ENCODE peak calls at places on chromosomes 4 and X, in four cellular contexts. V is thyroid gland, B is A673, I is NT2/D1. N is an unnamed sample.
A peak's percentile ranks its signal among the peaks of the same experiment; 100 is the strongest.

GRCh38 chr4:27684501-27685077 is 823.9 kb downstream of the STIM2 start:
- DNase-seq in I (peak; percentile 67), V (peak; percentile 49), B (peak; percentile 79), N (no peak)

GRCh38 chrX:85836868-85837267 is 210.5 kb downstream of the CHM start:
- DNase-seq in I (no peak), V (no peak), B (no peak), N (no peak)

GRCh38 chr4:674172-675035 is at the start of the genes ATP5ME and MYL5:
- DNase-seq in B (peak; percentile 97), V (peak; percentile 98), I (peak; percentile 95), N (peak; percentile 97)

GRCh38 chr4:52704133-52704532 is 45.0 kb upstream of the USP46 start:
- DNase-seq in B (no peak), V (no peak), I (no peak), N (no peak)

GRCh38 chr4:55183926-55184599 is 58.7 kb upstream of the KDR start:
- DNase-seq in V (no peak), I (no peak), B (no peak), N (no peak)

GRCh38 chrX:44876076-44876475 is 3.1 kb downstream of the KDM6A start:
- DNase-seq in V (no peak), I (no peak), B (no peak), N (no peak)

GRCh38 chr4:152369903-152370296 is 166.0 kb downstream of the FBXW7 start:
- DNase-seq in I (no peak), V (no peak), B (peak; percentile 21), N (no peak)

GRCh38 chr4:151939670-151940069 is 178.9 kb upstream of the GATB start:
- DNase-seq in I (no peak), B (no peak), V (no peak), N (no peak)

GRCh38 chr4:58149404-58150085 is 1039.4 kb upstream of the IGFBP7 start:
- DNase-seq in B (no peak), V (no peak), I (no peak), N (no peak)

GRCh38 chr4:153764611-153765368 is 5.0 kb upstream of the RNF175 start:
- DNase-seq in I (no peak), V (no peak), B (no peak), N (no peak)

GRCh38 chr4:146212781-146213180 is 1.6 kb upstream of the REELD1 start:
- DNase-seq in B (no peak), I (no peak), V (no peak), N (no peak)

GRCh38 chr4:142121951-142122350 is 485.6 kb downstream of the IL15 start:
- DNase-seq in V (no peak), I (no peak), B (peak; percentile 77), N (no peak)

GRCh38 chr4:4859010-4859798 is at the start of gene MSX1:
- DNase-seq in I (peak; percentile 83), B (peak; percentile 90), V (peak; percentile 90), N (peak; percentile 85)

GRCh38 chr4:154205471-154205870 is 286.1 kb downstream of the DCHS2 start:
- DNase-seq in I (no peak), V (no peak), B (no peak), N (no peak)

GRCh38 chr4:174154455-174154854 is 129.0 kb downstream of the FBXO8 start:
- DNase-seq in V (no peak), B (peak; percentile 80), I (no peak), N (no peak)

GRCh38 chr4:53688186-53688790 is 97.0 kb upstream of the LNX1 start:
- DNase-seq in B (no peak), V (no peak), I (no peak), N (no peak)

GRCh38 chr4:162793571-162793970 is 373.1 kb downstream of the NAF1 start:
- DNase-seq in V (no peak), B (no peak), I (no peak), N (no peak)

GRCh38 chr4:153488006-153488718 is 22.0 kb downstream of the TMEM131L start:
- DNase-seq in V (no peak), B (no peak), I (no peak), N (no peak)

GRCh38 chr4:7649741-7650531 is 215.2 kb upstream of the PSAPL1 start:
- DNase-seq in V (no peak), I (no peak), B (no peak), N (no peak)

GRCh38 chrX:8404443-8404842 is 60.2 kb upstream of the VCX3B start:
- DNase-seq in V (peak; percentile 47), I (no peak), B (no peak), N (no peak)

GRCh38 chr4:182577411-182577810 is 334.2 kb downstream of the TENM3 start:
- DNase-seq in B (no peak), I (no peak), V (no peak), N (no peak)

GRCh38 chrX:132843387-132843786 is 115.0 kb downstream of the HS6ST2 start:
- DNase-seq in B (no peak), V (no peak), I (no peak), N (no peak)

GRCh38 chr4:156654410-156654809 is 317.2 kb downstream of the PDGFC start:
- DNase-seq in B (no peak), V (no peak), I (no peak), N (no peak)

GRCh38 chrX:72358313-72358712 is 52.6 kb upstream of the CITED1 start:
- DNase-seq in B (no peak), V (no peak), I (no peak), N (no peak)

GRCh38 chr4:86376850-86377249 is 17.0 kb upstream of the MAPK10 start:
- DNase-seq in V (no peak), I (no peak), B (no peak), N (no peak)

GRCh38 chr4:183541081-183542045 is 36.5 kb downstream of the ING2 start:
- DNase-seq in V (no peak), B (no peak), I (peak; percentile 51), N (peak; percentile 13)